ENCODE peak calls at places on chromosome 17, in six cellular contexts. T is keratinocyte, F is IMR-90, B is neural progenitor cell, C is adipocyte, Y is mammary epithelial cell. R is an unnamed sample. For H3K9me3, the result is how much of the 10 kb centered on the place peaks cover.

GRCh38 chr17:2004435-2004952 is 20.6 kb downstream of the RTN4RL1 start:
- DNase-seq in T (no peak), F (no peak), B (no peak), C (no peak), Y (no peak), R (peak)

GRCh38 chr17:4903051-4903818 is at the start of gene CHRNE:
- DNase-seq in T (peak), F (peak), B (peak), C (peak), Y (peak), R (peak)

GRCh38 chr17:15944720-15945492 is at the start of gene ADORA2B:
- DNase-seq in T (no peak), F (peak), B (peak), C (peak), Y (peak), R (peak)

GRCh38 chr17:6303664-6304063 is 131.3 kb downstream of the AIPL1 start:
- DNase-seq in T (no peak), F (no peak), B (peak), C (peak), Y (peak), R (peak)

GRCh38 chr17:59702304-59702703 is 4.9 kb downstream of the PTRH2 start:
- DNase-seq in T (no peak), F (no peak), B (no peak), C (no peak), Y (no peak), R (peak)

GRCh38 chr17:3575506-3575905 is 17.9 kb upstream of the TRPV3 start:
- DNase-seq in T (peak), F (peak), B (no peak), C (peak), Y (peak), R (no peak)

GRCh38 chr17:59647288-59647687 is 27.6 kb downstream of the CLTC start:
- DNase-seq in T (no peak), F (no peak), B (no peak), C (no peak), Y (no peak), R (no peak)

GRCh38 chr17:48600244-48601098 is 4.3 kb downstream of the HOXB6 start:
- DNase-seq in T (no peak), F (peak), B (no peak), C (no peak), Y (no peak), R (no peak)

GRCh38 chr17:72657467-72658317 is 434.8 kb downstream of the SLC39A11 start:
- DNase-seq in T (no peak), F (peak), B (no peak), C (no peak), Y (peak), R (peak)

GRCh38 chr17:74715144-74715543 is 2.4 kb upstream of the CD300LF start:
- DNase-seq in T (no peak), F (no peak), B (no peak), C (no peak), Y (no peak), R (no peak)

GRCh38 chr17:64130559-64131001 is 636 bp upstream of the ERN1 start:
- DNase-seq in T (no peak), F (peak), B (no peak), C (peak), Y (peak), R (no peak)

GRCh38 chr17:32461853-32462617 is 17.7 kb downstream of the PSMD11 start:
- DNase-seq in T (no peak), F (peak), B (peak), C (peak), Y (peak), R (peak)

GRCh38 chr17:50560931-50561750 is 626 bp downstream of the CACNA1G start:
- DNase-seq in T (no peak), F (no peak), B (peak), C (peak), Y (no peak), R (peak)

GRCh38 chr17:31561469-31562412 is 170.3 kb downstream of the RAB11FIP4 start:
- DNase-seq in T (no peak), F (peak), B (no peak), C (peak), Y (no peak), R (no peak)

GRCh38 chr17:31357831-31358400 is 33.6 kb upstream of the RAB11FIP4 start:
- DNase-seq in T (no peak), F (peak), B (no peak), C (peak), Y (no peak), R (no peak)

GRCh38 chr17:50465171-50465570 is 3.5 kb downstream of the CHAD start:
- DNase-seq in T (no peak), F (no peak), B (no peak), C (no peak), Y (no peak), R (no peak)

GRCh38 chr17:47192549-47192948 is 3.5 kb upstream of the CDC27 start:
- DNase-seq in T (no peak), F (no peak), B (no peak), C (no peak), Y (no peak), R (no peak)

GRCh38 chr17:7687072-7687907 is at the start of gene TP53:
- DNase-seq in T (peak), F (peak), B (peak), C (peak), Y (peak), R (peak)

GRCh38 chr17:59954856-59955255 is 9.7 kb downstream of the RNFT1 start:
- DNase-seq in T (no peak), F (no peak), B (no peak), C (no peak), Y (no peak), R (no peak)

GRCh38 chr17:19250421-19251141 is 13.4 kb downstream of the EPN2 start:
- DNase-seq in T (no peak), F (no peak), B (no peak), C (no peak), Y (no peak), R (no peak)

GRCh38 chr17:43536236-43537088 is 9.7 kb downstream of the ETV4 start:
- DNase-seq in T (no peak), F (peak), B (no peak), C (peak), Y (peak), R (no peak)

GRCh38 chr17:29930399-29931010 is 477 bp upstream of the SSH2 start:
- DNase-seq in T (no peak), F (peak), B (peak), C (peak), Y (peak), R (no peak)

GRCh38 chr17:55341432-55341831 is 76.7 kb downstream of the HLF start:
- DNase-seq in T (peak), F (peak), B (no peak), C (peak), Y (peak), R (no peak)

GRCh38 chr17:44398692-44399691 is 9.5 kb upstream of the ITGA2B start:
- DNase-seq in T (no peak), F (peak), B (no peak), C (no peak), Y (no peak), R (no peak)

GRCh38 chr17:43213545-43213944 is 1.9 kb downstream of the TMEM106A start:
- DNase-seq in T (no peak), F (no peak), B (no peak), C (no peak), Y (no peak), R (no peak)

GRCh38 chr17:71494045-71494444 is 626.8 kb upstream of the SOX9 start:
- DNase-seq in T (no peak), F (peak), B (no peak), C (peak), Y (no peak), R (no peak)

GRCh38 chr17:27756467-27757371 is 43.6 kb downstream of the NOS2 start:
- DNase-seq in T (no peak), F (peak), B (peak), C (peak), Y (peak), R (peak)

GRCh38 chr17:4551141-4551540 is 4.0 kb downstream of the MYBBP1A start:
- DNase-seq in T (no peak), F (no peak), B (no peak), C (no peak), Y (no peak), R (peak)

GRCh38 chr17:20983359-20983637 is 59.5 kb downstream of the USP22 start:
- DNase-seq in T (no peak), F (no peak), B (no peak), C (no peak), Y (no peak), R (no peak)

GRCh38 chr17:55691666-55692065 is 31.0 kb downstream of the TMEM100 start:
- DNase-seq in T (no peak), F (no peak), B (no peak), C (no peak), Y (no peak), R (no peak)

GRCh38 chr17:74827800-74828199 is 31.9 kb downstream of the GRIN2C start:
- DNase-seq in T (no peak), F (no peak), B (no peak), C (no peak), Y (no peak), R (no peak)

GRCh38 chr17:61467416-61468262 is 15.4 kb downstream of the TBX4 start:
- DNase-seq in T (no peak), F (peak), B (peak), C (peak), Y (peak), R (peak)

GRCh38 chr17:54324813-54325212 is 502.1 kb downstream of the KIF2B start:
- DNase-seq in T (no peak), F (no peak), B (no peak), C (no peak), Y (no peak), R (no peak)
- H3K9me3 ChIP-seq in T (under half), F (under half), B (under half), C (under half), Y (under half), R (under half)

GRCh38 chr17:79714129-79714528 is 16.6 kb upstream of the ENPP7 start:
- DNase-seq in T (no peak), F (no peak), B (no peak), C (no peak), Y (no peak), R (no peak)
- H3K9ac ChIP-seq in T (no peak), F (no peak), B (no peak), C (no peak), Y (no peak), R (no peak)

DNA sequence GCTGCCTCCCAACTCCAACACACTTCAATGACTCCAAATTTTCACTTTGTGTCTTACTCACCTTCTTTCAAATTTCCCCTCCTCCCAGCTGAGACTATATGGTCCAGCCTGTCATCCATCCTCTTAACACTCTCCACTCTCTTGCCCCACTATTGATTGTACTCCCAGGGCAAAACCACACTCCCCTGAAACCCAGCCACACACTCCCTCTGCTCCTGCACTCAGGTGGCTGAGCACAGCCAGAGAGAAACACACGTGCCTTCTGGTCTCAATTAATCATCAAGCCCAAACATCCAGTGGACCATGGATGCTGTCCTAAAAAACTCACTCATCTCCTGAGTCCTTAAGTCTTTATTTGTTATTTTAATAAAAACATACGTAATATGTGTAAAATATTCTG is 1026.4 kb downstream of the KCNJ18 start:
- DNase-seq in T (no peak), F (no peak), B (no peak), C (no peak), Y (no peak), R (no peak)
- H3K9me3 ChIP-seq in T (under half), F (under half), B (under half), C (under half), Y (under half), R (half or more)

GRCh38 chr17:73705594-73705993 is 61.3 kb upstream of the SDK2 start:
- DNase-seq in T (no peak), F (peak), B (no peak), C (no peak), Y (no peak), R (no peak)
- H3K9ac ChIP-seq in T (no peak), F (no peak), B (no peak), C (no peak), Y (no peak), R (no peak)

GRCh38 chr17:83187782-83188311 is 108.4 kb downstream of the METRNL start:
- DNase-seq in T (no peak), F (no peak), B (no peak), C (no peak), Y (no peak), R (no peak)
- H3K9me3 ChIP-seq in T (under half), F (under half), B (under half), C (under half), Y (under half), R (under half)

R was measured in endodermal cell.